ENCODE peak calls at places on chromosome 16, in five cellular contexts. P is left lung; X is CD8-positive, alpha-beta T cell; R is stomach; S is neural progenitor cell. M is an unnamed sample. For H3K4me1, the result is how much of the 10 kb centered on the place peaks cover.

GRCh38 chr16:48234630-48235029 is 9.5 kb upstream of the LONP2 start:
- DNase-seq in S (no peak), R (no peak), P (no peak), X (no peak), M (no peak)

GRCh38 chr16:49189286-49189685 is 92.4 kb downstream of the CBLN1 start:
- DNase-seq in X (no peak), R (no peak), P (no peak), S (no peak), M (no peak)

GRCh38 chr16:35296962-35297653 is 1837.7 kb downstream of the TP53TG3F start:
- DNase-seq in X (no peak), S (no peak), P (no peak), R (no peak), M (no peak)

GRCh38 chr16:31421587-31421986 is 6.6 kb downstream of the COX6A2 start:
- DNase-seq in P (no peak), R (no peak), S (no peak), X (peak), M (no peak)

GRCh38 chr16:29230671-29231091 is 175.8 kb downstream of the NPIPB11 start:
- DNase-seq in S (peak), X (no peak), R (no peak), P (no peak), M (no peak)

GRCh38 chr16:23563186-23563585 is 5.7 kb downstream of the UBFD1 start:
- DNase-seq in P (no peak), S (no peak), X (no peak), R (no peak), M (no peak)

GRCh38 chr16:53911506-53911905 is 207.6 kb downstream of the FTO start:
- DNase-seq in R (no peak), S (no peak), P (no peak), X (no peak), M (no peak)

GRCh38 chr16:82630219-82630618 is 3.5 kb downstream of the CDH13 start:
- DNase-seq in S (no peak), P (no peak), R (no peak), X (no peak), M (no peak)

GRCh38 chr16:21647562-21648164 is 4.7 kb downstream of the IGSF6 start:
- DNase-seq in S (no peak), X (no peak), P (no peak), R (no peak), M (no peak)

GRCh38 chr16:48558269-48558915 is 51.6 kb downstream of the N4BP1 start:
- DNase-seq in R (no peak), S (no peak), X (no peak), P (no peak), M (no peak)

GRCh38 chr16:74575805-74576643 is 30.9 kb downstream of the GLG1 start:
- DNase-seq in R (no peak), S (no peak), P (no peak), X (no peak), M (no peak)

GRCh38 chr16:20322696-20323095 is 4.6 kb downstream of the GP2 start:
- DNase-seq in S (no peak), R (no peak), P (no peak), X (no peak), M (no peak)
- H3K27ac ChIP-seq in S (no peak), R (no peak), P (no peak), X (no peak), M (no peak)

DNA sequence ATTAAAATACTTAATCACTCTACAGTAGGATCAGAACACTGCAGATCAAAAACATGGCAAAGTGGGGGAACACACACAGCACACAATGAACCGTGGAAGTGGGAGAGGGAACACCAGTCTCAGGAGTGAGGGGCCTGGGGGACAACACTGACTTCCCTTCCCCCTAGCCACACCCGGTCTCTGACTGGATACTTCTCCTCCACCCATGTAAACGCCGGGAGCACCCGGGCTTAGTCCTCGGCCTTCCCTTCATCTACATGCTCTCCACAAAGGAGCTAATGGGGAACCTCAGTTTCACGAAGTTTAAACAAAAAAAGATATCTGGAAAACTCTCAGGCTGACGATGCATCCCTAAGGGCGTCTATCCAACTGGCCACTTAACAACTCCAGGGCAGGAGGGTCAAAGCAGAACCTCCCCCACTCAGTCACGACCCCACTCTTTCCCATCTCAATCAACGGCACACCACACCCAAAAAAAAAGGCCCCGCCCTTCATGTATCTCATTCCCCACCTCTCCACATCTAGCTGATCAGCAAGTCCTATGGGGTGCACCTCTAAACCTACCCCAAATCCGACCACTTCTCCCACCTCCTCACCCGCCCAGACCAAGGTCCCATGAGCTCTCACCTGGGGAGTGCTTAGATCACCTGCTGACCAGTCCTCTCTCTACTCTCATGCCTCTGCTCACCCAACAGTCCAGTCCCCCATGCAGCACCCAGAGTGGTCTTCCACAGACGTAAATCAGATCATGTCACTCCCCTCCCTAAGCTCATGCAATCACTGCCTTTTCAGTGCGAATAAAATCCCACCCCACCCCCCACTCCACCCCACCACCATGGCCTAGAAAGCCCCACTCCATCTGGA is 7.4 kb downstream of the ZDHHC7 start:
- DNase-seq in X (no peak), R (no peak), S (no peak), P (no peak), M (no peak)
- H3K4me1 ChIP-seq in X (under half), R (half or more), S (under half), P (under half), M (under half)

DNA sequence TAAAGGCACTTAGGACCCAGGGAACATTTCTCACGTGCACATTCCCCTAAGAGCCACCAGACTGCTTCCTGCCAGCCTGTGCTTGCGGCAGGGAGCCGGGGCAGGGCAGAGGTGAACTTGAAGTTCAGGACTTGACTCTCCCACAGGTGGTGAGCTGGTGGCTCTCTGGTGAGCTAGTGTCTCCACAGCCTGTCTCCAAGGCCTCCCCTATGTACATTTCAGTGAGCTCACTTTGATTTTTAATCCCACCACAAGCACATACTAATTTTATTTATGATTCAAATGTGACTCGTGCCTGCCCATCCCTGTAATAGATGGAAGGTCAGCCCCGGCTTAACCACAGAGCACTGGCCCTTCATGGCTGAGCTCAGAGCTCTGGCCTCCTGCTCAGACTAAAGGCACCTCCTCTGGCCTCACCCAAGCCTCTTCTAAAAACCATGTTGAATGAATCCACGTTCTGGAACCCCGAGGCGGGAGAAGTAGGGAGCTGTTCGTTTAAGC is 9.2 kb downstream of the SNN start:
- DNase-seq in P (no peak), R (no peak), X (no peak), S (no peak), M (no peak)
- H3K27ac ChIP-seq in P (peak), R (peak), X (no peak), S (no peak), M (no peak)

DNA sequence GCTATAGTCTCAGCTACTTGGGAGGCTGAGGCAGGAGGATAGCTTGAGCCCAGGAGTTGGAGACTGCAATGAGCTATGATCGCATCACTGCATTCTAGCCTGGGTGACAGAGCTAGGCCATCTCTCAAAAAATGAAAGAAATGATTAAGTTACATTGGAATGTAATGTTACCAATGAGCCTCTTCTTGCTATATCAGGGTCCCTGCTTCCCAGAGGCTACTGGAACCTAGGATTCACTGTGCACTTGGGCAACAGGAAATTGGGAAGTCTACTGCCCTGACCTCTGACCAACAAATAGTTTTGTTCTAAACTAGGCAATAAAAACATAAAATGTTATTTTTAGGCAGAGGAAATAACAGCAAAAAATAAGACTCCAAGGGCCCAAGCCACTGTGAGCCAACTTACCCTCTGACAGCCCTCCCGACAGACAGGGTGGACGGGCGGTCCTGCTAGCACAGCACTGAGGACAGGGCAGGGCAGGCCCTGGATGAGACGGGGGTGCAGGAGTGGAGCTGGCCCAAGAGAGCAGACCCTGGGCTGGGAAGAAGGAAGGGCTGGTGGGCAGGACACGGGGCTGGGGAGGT is 27.5 kb downstream of the NSMCE1 start:
- DNase-seq in R (peak), X (no peak), S (no peak), P (no peak), M (no peak)
- H3K4me1 ChIP-seq in R (half or more), X (under half), S (under half), P (under half), M (under half)

GRCh38 chr16:67558859-67559258 is 3.5 kb upstream of the CTCF start:
- DNase-seq in R (no peak), X (no peak), S (no peak), P (no peak), M (no peak)
- H3K27ac ChIP-seq in R (no peak), X (no peak), S (no peak), P (no peak), M (no peak)

GRCh38 chr16:64132686-64133085 is 989.2 kb downstream of the CDH11 start:
- DNase-seq in P (no peak), R (no peak), S (no peak), X (no peak), M (no peak)
- H3K4me1 ChIP-seq in P (under half), R (under half), S (under half), X (under half), M (under half)

DNA sequence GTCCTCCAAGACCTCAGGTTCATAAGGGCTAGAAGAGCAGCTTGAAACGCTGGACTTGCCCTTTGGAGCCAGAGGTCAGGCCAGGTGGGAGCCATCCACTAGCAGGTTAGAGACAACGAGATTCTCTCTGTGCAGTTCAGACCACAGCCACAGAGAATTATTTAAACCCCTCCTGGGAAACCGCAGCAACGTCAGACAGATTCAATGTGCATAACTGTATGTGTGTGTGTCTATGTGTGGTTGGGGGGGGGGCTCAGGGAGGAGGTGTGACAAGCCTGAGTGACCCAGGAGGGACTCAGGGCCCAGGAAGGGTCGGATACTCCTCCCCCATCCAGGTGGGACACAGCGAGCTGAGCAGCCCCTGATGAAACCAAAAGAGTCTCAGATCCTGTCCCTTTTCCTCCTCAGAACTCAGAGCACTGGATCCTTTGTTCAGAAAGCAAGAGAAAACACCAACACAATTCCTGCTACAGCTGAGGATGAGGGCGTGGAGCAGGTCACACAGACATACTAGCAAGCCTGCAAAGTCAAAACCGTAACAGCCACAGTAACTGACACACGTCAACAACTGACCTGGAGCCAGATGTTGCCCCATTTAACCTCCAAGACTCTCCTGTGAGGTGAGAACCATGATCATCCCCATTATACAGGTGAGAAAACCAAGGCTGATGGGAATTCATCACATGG is 66.8 kb downstream of the XYLT1 start:
- DNase-seq in X (no peak), R (no peak), S (no peak), P (no peak), M (no peak)
- H3K27ac ChIP-seq in X (no peak), R (no peak), S (no peak), P (no peak), M (no peak)

GRCh38 chr16:9124444-9124843 is 33.0 kb downstream of the HAPSTR1 start:
- DNase-seq in P (no peak), R (no peak), S (no peak), X (no peak), M (no peak)

GRCh38 chr16:9122969-9123368 is 31.5 kb downstream of the HAPSTR1 start:
- DNase-seq in S (no peak), X (no peak), P (no peak), R (no peak), M (no peak)

GRCh38 chr16:9122342-9122741 is 30.9 kb downstream of the HAPSTR1 start:
- DNase-seq in P (no peak), X (no peak), R (no peak), S (no peak), M (no peak)

GRCh38 chr16:9123871-9124270 is 32.4 kb downstream of the HAPSTR1 start:
- DNase-seq in X (no peak), P (peak), S (no peak), R (peak), M (no peak)

DNA sequence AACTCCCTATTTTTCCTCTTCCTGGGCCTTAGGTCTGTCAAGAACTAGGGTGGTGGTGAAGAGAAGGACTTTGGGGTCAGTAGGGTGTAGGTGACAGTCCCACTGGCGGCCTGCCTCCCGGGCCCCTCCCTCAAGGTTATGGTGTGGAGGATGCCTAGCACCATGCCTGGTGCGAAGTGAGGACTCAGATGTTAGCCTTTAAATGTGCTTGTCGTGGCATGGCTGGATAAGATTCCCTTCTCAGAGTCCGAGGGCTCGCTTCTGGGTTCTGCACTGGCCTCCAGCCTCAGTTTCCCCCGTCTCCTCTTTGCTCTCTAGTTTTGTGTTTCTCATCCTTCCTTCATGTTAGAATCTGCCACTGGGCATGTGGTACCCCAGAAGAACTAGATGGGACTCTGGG is 32.0 kb downstream of the HAPSTR1 start:
- DNase-seq in R (no peak), P (no peak), S (no peak), X (no peak), M (no peak)
- H3K4me1 ChIP-seq in R (under half), P (under half), S (under half), X (under half), M (under half)

GRCh38 chr16:85565340-85565739 is 47.8 kb upstream of the GSE1 start:
- DNase-seq in S (no peak), R (no peak), X (no peak), P (peak), M (no peak)

GRCh38 chr16:85562102-85562786 is 50.9 kb upstream of the GSE1 start:
- DNase-seq in R (no peak), S (no peak), P (peak), X (no peak), M (no peak)

GRCh38 chr16:85564277-85565051 is 48.7 kb upstream of the GSE1 start:
- DNase-seq in X (no peak), P (peak), S (no peak), R (no peak), M (no peak)

GRCh38 chr16:85563031-85563430 is 50.1 kb upstream of the GSE1 start:
- DNase-seq in S (no peak), X (no peak), P (no peak), R (no peak), M (no peak)

DNA sequence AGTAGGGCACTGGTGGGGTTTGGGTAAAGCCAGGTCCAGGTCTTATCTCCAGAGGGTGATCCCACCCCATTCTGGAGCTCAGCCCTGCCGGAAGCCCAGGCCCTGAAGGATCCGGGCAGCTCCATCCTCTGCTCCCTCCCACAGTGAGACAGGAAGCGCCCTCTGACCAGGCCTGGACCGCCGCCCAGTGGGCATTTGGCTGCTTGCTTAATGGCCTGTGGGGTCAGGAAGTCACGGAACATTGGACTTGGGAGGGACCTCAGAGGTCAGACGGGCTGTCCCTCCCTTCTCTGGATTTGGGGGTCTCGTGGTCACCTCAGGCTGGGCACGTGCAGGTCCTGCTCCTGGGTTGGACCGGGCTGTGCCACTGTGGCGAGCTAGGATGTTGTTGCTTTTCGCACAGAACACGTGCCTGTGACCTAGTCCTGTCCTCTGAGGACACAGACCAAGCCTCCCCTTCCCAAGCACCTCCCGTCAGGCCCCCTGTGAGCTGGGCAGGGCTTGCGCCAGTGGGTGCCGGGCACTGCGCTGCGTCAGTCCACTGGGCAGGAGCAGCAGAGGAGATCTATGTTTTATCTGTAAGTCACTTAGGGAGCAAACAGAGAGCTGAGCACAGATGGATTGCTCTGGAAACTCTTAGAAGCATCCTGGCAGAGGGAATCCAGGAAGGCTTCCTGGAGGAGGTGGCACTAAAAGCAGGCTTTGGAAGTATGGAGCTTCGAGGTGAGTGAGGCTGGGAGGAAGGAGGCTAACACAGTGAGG is 49.4 kb upstream of the GSE1 start:
- DNase-seq in S (no peak), P (peak), R (peak), X (no peak), M (no peak)
- H3K27ac ChIP-seq in S (no peak), P (peak), R (peak), X (no peak), M (no peak)

GRCh38 chr16:3060339-3061127 is 4.9 kb upstream of the IL32 start:
- DNase-seq in S (no peak), X (no peak), R (no peak), P (no peak), M (no peak)

GRCh38 chr16:3059723-3060242 is 5.7 kb upstream of the IL32 start:
- DNase-seq in R (no peak), P (no peak), S (no peak), X (no peak), M (no peak)

GRCh38 chr16:3065069-3065741 is at the start of gene IL32:
- DNase-seq in P (no peak), R (peak), X (peak), S (no peak), M (no peak)

GRCh38 chr16:3063617-3064389 is 1.6 kb upstream of the IL32 start:
- DNase-seq in P (no peak), R (no peak), S (no peak), X (no peak), M (no peak)

DNA sequence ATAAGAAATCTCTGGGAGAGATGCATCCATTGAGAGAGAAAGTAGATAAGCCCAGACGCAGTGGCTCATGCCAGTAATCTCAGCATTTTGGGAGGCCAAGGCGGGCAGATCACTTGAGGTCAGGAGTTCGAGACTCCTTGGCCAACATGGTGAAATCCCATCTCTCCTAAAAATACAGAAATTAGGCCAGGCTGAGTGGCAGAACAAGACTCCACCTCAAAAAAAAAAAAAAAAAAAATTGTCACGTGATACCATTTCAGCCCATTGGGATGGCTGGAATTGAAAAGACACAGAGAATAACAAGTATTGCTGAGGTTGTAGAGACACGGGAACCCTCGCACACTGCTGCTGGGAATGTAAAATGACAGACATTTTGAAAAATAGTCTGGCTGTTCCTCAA is 2.9 kb upstream of the IL32 start:
- DNase-seq in S (no peak), X (no peak), P (no peak), R (no peak), M (no peak)
- H3K4me1 ChIP-seq in S (under half), X (under half), P (under half), R (under half), M (under half)

M was measured in iPS DF 6.9.